ENCODE peak calls at places on chromosomes 12 and 14, in ten cellular contexts. One of them, this sample, is unnamed.

GRCh38 chr12:57452181-57452936 is 2.7 kb upstream of the INHBE start:
- DNase-seq in heart right ventricle: peak
- DNase-seq in upper lobe of right lung: no peak
- DNase-seq in A673: no peak
- DNase-seq in fibroblast of mammary gland: peak
- DNase-seq in RWPE2: no peak
- DNase-seq in fibroblast of lung: peak
- DNase-seq in lower leg skin: no peak
- DNase-seq in GM23248: peak
- DNase-seq in astrocyte of the spinal cord: peak
- DNase-seq in this sample: no peak

GRCh38 chr12:49507139-49507538 is 31.7 kb upstream of the KCNH3 start:
- DNase-seq in RWPE2: peak
- DNase-seq in heart right ventricle: no peak
- DNase-seq in fibroblast of lung: peak
- DNase-seq in upper lobe of right lung: no peak
- DNase-seq in lower leg skin: no peak
- DNase-seq in astrocyte of the spinal cord: peak
- DNase-seq in GM23248: peak
- DNase-seq in fibroblast of mammary gland: peak
- DNase-seq in A673: peak
- DNase-seq in this sample: no peak

GRCh38 chr14:84493779-84494178 is 1036.2 kb upstream of the FLRT2 start:
- DNase-seq in heart right ventricle: no peak
- DNase-seq in upper lobe of right lung: no peak
- DNase-seq in GM23248: no peak
- DNase-seq in RWPE2: no peak
- DNase-seq in astrocyte of the spinal cord: peak
- DNase-seq in lower leg skin: no peak
- DNase-seq in fibroblast of mammary gland: no peak
- DNase-seq in A673: peak
- DNase-seq in fibroblast of lung: peak
- DNase-seq in this sample: no peak

GRCh38 chr12:52285172-52285745 is 6.1 kb downstream of the KRT81 start:
- DNase-seq in astrocyte of the spinal cord: peak
- DNase-seq in A673: no peak
- DNase-seq in upper lobe of right lung: no peak
- DNase-seq in heart right ventricle: no peak
- DNase-seq in fibroblast of lung: peak
- DNase-seq in fibroblast of mammary gland: peak
- DNase-seq in GM23248: peak
- DNase-seq in RWPE2: no peak
- DNase-seq in lower leg skin: no peak
- DNase-seq in this sample: no peak

GRCh38 chr12:130701402-130701744 is 14.7 kb downstream of the RIMBP2 start:
- DNase-seq in astrocyte of the spinal cord: no peak
- DNase-seq in lower leg skin: no peak
- DNase-seq in A673: no peak
- DNase-seq in heart right ventricle: no peak
- DNase-seq in upper lobe of right lung: no peak
- DNase-seq in GM23248: no peak
- DNase-seq in RWPE2: no peak
- DNase-seq in fibroblast of lung: no peak
- DNase-seq in fibroblast of mammary gland: no peak
- DNase-seq in this sample: no peak

GRCh38 chr12:112116232-112117060 is 7.9 kb upstream of the NAA25 start:
- DNase-seq in fibroblast of lung: peak
- DNase-seq in GM23248: peak
- DNase-seq in upper lobe of right lung: peak
- DNase-seq in fibroblast of mammary gland: no peak
- DNase-seq in RWPE2: no peak
- DNase-seq in astrocyte of the spinal cord: peak
- DNase-seq in A673: peak
- DNase-seq in heart right ventricle: peak
- DNase-seq in lower leg skin: no peak
- DNase-seq in this sample: peak

GRCh38 chr12:2550470-2551090 is 244.2 kb upstream of the FKBP4 start:
- DNase-seq in astrocyte of the spinal cord: no peak
- DNase-seq in GM23248: no peak
- DNase-seq in fibroblast of lung: no peak
- DNase-seq in lower leg skin: no peak
- DNase-seq in upper lobe of right lung: peak
- DNase-seq in fibroblast of mammary gland: no peak
- DNase-seq in heart right ventricle: no peak
- DNase-seq in A673: no peak
- DNase-seq in RWPE2: no peak
- DNase-seq in this sample: no peak

GRCh38 chr12:93622485-93622884 is 50.0 kb downstream of the SOCS2 start:
- DNase-seq in upper lobe of right lung: no peak
- DNase-seq in heart right ventricle: no peak
- DNase-seq in GM23248: peak
- DNase-seq in astrocyte of the spinal cord: peak
- DNase-seq in fibroblast of mammary gland: peak
- DNase-seq in lower leg skin: no peak
- DNase-seq in A673: no peak
- DNase-seq in RWPE2: no peak
- DNase-seq in fibroblast of lung: peak
- DNase-seq in this sample: no peak

GRCh38 chr14:37036669-37037341 is 135.6 kb downstream of the SLC25A21 start:
- DNase-seq in fibroblast of mammary gland: peak
- DNase-seq in A673: peak
- DNase-seq in astrocyte of the spinal cord: peak
- DNase-seq in fibroblast of lung: peak
- DNase-seq in lower leg skin: no peak
- DNase-seq in RWPE2: no peak
- DNase-seq in upper lobe of right lung: no peak
- DNase-seq in heart right ventricle: no peak
- DNase-seq in GM23248: peak
- DNase-seq in this sample: no peak

GRCh38 chr14:104266643-104267575 is 128.5 kb downstream of the KIF26A start:
- DNase-seq in fibroblast of mammary gland: no peak
- DNase-seq in astrocyte of the spinal cord: no peak
- DNase-seq in heart right ventricle: peak
- DNase-seq in lower leg skin: no peak
- DNase-seq in RWPE2: peak
- DNase-seq in GM23248: no peak
- DNase-seq in A673: no peak
- DNase-seq in upper lobe of right lung: peak
- DNase-seq in fibroblast of lung: no peak
- DNase-seq in this sample: no peak

GRCh38 chr12:74964390-74964789 is 245.2 kb downstream of the KCNC2 start:
- DNase-seq in A673: no peak
- DNase-seq in fibroblast of lung: no peak
- DNase-seq in GM23248: no peak
- DNase-seq in fibroblast of mammary gland: no peak
- DNase-seq in astrocyte of the spinal cord: no peak
- DNase-seq in RWPE2: no peak
- DNase-seq in heart right ventricle: no peak
- DNase-seq in upper lobe of right lung: no peak
- DNase-seq in lower leg skin: no peak
- DNase-seq in this sample: no peak

GRCh38 chr14:53619625-53620324 is 336.9 kb downstream of the BMP4 start:
- DNase-seq in fibroblast of mammary gland: peak
- DNase-seq in GM23248: peak
- DNase-seq in RWPE2: no peak
- DNase-seq in upper lobe of right lung: no peak
- DNase-seq in A673: no peak
- DNase-seq in heart right ventricle: no peak
- DNase-seq in fibroblast of lung: peak
- DNase-seq in astrocyte of the spinal cord: peak
- DNase-seq in lower leg skin: no peak
- DNase-seq in this sample: no peak

GRCh38 chr14:72779679-72780078 is 114.2 kb downstream of the DPF3 start:
- DNase-seq in GM23248: no peak
- DNase-seq in fibroblast of lung: no peak
- DNase-seq in heart right ventricle: no peak
- DNase-seq in A673: no peak
- DNase-seq in fibroblast of mammary gland: no peak
- DNase-seq in upper lobe of right lung: no peak
- DNase-seq in astrocyte of the spinal cord: no peak
- DNase-seq in lower leg skin: no peak
- DNase-seq in RWPE2: no peak
- DNase-seq in this sample: no peak

GRCh38 chr14:70602254-70602653 is 1.8 kb upstream of the MED6 start:
- DNase-seq in astrocyte of the spinal cord: no peak
- DNase-seq in lower leg skin: no peak
- DNase-seq in A673: no peak
- DNase-seq in RWPE2: no peak
- DNase-seq in upper lobe of right lung: no peak
- DNase-seq in heart right ventricle: no peak
- DNase-seq in GM23248: no peak
- DNase-seq in fibroblast of mammary gland: no peak
- DNase-seq in fibroblast of lung: no peak
- DNase-seq in this sample: no peak

GRCh38 chr12:119613319-119613936 is 19.9 kb downstream of the TMEM233 start:
- DNase-seq in RWPE2: no peak
- DNase-seq in fibroblast of mammary gland: peak
- DNase-seq in lower leg skin: no peak
- DNase-seq in heart right ventricle: no peak
- DNase-seq in upper lobe of right lung: no peak
- DNase-seq in astrocyte of the spinal cord: no peak
- DNase-seq in GM23248: peak
- DNase-seq in fibroblast of lung: peak
- DNase-seq in A673: no peak
- DNase-seq in this sample: no peak

GRCh38 chr12:93563807-93564538 is 8.5 kb upstream of the SOCS2 start:
- DNase-seq in lower leg skin: no peak
- DNase-seq in astrocyte of the spinal cord: peak
- DNase-seq in A673: peak
- DNase-seq in fibroblast of mammary gland: peak
- DNase-seq in fibroblast of lung: peak
- DNase-seq in upper lobe of right lung: no peak
- DNase-seq in GM23248: peak
- DNase-seq in RWPE2: peak
- DNase-seq in heart right ventricle: no peak
- DNase-seq in this sample: peak

DNA sequence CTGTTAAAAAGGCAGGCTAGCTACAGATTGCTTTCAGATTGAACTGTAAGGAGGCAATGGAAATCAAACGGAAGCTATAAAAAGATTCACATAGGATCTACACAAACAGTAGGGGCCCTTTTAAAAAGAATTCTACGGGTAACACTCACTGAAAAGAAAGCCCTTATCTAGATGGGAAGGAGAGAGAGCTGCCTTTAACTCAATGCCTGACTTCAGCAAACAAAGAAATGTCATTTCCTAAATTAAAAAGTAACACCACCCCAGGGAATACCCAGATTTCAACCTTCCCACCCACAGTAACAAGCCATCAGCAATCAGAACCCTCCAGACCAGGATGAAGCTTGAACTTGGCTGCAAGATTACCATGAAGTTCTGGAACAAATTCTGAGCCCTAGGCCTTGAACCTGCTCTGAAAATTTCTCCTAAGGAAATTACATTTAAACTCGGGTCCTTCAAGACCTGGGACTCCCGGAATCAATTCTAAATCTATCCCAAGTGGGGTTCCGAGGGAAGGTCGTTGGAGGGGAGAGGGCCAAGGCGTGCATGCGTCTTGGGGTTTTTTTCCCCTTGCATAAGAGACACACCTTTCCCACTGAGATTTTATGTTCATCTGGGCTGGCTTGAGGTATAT is 1.2 kb downstream of the WSB2 start:
- DNase-seq in RWPE2: no peak
- DNase-seq in fibroblast of mammary gland: no peak
- DNase-seq in astrocyte of the spinal cord: peak
- DNase-seq in fibroblast of lung: no peak
- DNase-seq in lower leg skin: no peak
- DNase-seq in GM23248: peak
- DNase-seq in heart right ventricle: no peak
- DNase-seq in A673: peak
- DNase-seq in upper lobe of right lung: no peak
- DNase-seq in this sample: no peak
- H3K4me3 ChIP-seq in RWPE2: peak
- H3K4me3 ChIP-seq in fibroblast of mammary gland: peak
- H3K4me3 ChIP-seq in astrocyte of the spinal cord: peak
- H3K4me3 ChIP-seq in fibroblast of lung: peak
- H3K4me3 ChIP-seq in lower leg skin: peak
- H3K4me3 ChIP-seq in GM23248: peak
- H3K4me3 ChIP-seq in heart right ventricle: peak
- H3K4me3 ChIP-seq in A673: peak
- H3K4me3 ChIP-seq in upper lobe of right lung: peak
- H3K4me3 ChIP-seq in this sample: peak

GRCh38 chr14:65003394-65003793 is 16.7 kb downstream of the FNTB start:
- DNase-seq in heart right ventricle: no peak
- DNase-seq in upper lobe of right lung: no peak
- DNase-seq in lower leg skin: no peak
- DNase-seq in RWPE2: no peak
- DNase-seq in fibroblast of lung: no peak
- DNase-seq in GM23248: peak
- DNase-seq in A673: no peak
- DNase-seq in fibroblast of mammary gland: peak
- DNase-seq in astrocyte of the spinal cord: no peak
- DNase-seq in this sample: no peak
- H3K4me3 ChIP-seq in heart right ventricle: no peak
- H3K4me3 ChIP-seq in upper lobe of right lung: no peak
- H3K4me3 ChIP-seq in lower leg skin: no peak
- H3K4me3 ChIP-seq in RWPE2: no peak
- H3K4me3 ChIP-seq in fibroblast of lung: no peak
- H3K4me3 ChIP-seq in GM23248: no peak
- H3K4me3 ChIP-seq in A673: no peak
- H3K4me3 ChIP-seq in fibroblast of mammary gland: no peak
- H3K4me3 ChIP-seq in astrocyte of the spinal cord: no peak
- H3K4me3 ChIP-seq in this sample: no peak

GRCh38 chr14:61179061-61179675 is 102.0 kb downstream of the TMEM30B start:
- DNase-seq in upper lobe of right lung: no peak
- DNase-seq in astrocyte of the spinal cord: no peak
- DNase-seq in lower leg skin: no peak
- DNase-seq in fibroblast of lung: peak
- DNase-seq in GM23248: peak
- DNase-seq in heart right ventricle: no peak
- DNase-seq in fibroblast of mammary gland: peak
- DNase-seq in A673: no peak
- DNase-seq in RWPE2: no peak
- DNase-seq in this sample: no peak
- H3K4me3 ChIP-seq in upper lobe of right lung: no peak
- H3K4me3 ChIP-seq in astrocyte of the spinal cord: no peak
- H3K4me3 ChIP-seq in lower leg skin: no peak
- H3K4me3 ChIP-seq in fibroblast of lung: no peak
- H3K4me3 ChIP-seq in GM23248: no peak
- H3K4me3 ChIP-seq in heart right ventricle: no peak
- H3K4me3 ChIP-seq in fibroblast of mammary gland: no peak
- H3K4me3 ChIP-seq in A673: no peak
- H3K4me3 ChIP-seq in RWPE2: no peak
- H3K4me3 ChIP-seq in this sample: no peak

DNA sequence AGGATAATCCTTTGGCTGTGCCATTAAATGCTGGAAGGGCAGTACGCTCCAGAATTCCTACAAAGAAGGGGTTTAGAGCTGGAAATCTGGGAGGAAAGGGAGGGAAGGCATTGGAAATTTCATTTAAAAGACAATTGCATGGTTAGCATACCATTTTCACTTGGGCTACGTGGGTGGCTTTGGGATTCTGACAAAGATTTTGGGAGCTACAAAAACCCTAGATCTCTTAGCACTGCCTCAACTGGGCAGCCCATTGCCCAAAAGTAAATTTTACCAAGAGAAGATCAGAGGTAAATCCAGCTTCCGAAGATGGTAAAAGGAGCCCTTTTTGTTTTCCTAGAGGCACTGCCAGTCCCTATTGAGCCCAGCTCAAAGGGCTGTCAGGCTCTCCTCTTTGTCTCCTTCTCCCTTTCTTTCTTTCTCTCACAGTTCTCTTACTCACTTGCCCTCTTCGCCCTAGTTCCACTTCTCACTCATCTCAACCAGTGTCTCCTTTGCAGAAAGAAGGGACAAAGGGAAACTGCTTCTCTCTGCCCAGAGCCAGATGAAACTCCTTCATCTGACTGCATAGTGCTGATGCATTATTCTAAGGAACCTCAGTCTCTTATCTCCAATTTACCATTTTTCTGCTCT is 125.4 kb upstream of the PLEKHA5 start:
- DNase-seq in heart right ventricle: no peak
- DNase-seq in lower leg skin: no peak
- DNase-seq in fibroblast of lung: no peak
- DNase-seq in RWPE2: no peak
- DNase-seq in astrocyte of the spinal cord: no peak
- DNase-seq in A673: no peak
- DNase-seq in GM23248: no peak
- DNase-seq in fibroblast of mammary gland: no peak
- DNase-seq in upper lobe of right lung: no peak
- DNase-seq in this sample: no peak
- H3K4me3 ChIP-seq in heart right ventricle: no peak
- H3K4me3 ChIP-seq in lower leg skin: no peak
- H3K4me3 ChIP-seq in fibroblast of lung: no peak
- H3K4me3 ChIP-seq in RWPE2: no peak
- H3K4me3 ChIP-seq in astrocyte of the spinal cord: no peak
- H3K4me3 ChIP-seq in A673: no peak
- H3K4me3 ChIP-seq in GM23248: no peak
- H3K4me3 ChIP-seq in fibroblast of mammary gland: no peak
- H3K4me3 ChIP-seq in upper lobe of right lung: no peak
- H3K4me3 ChIP-seq in this sample: no peak